ENCODE peak calls at places on chromosomes 12 and 14, in seven cellular contexts. I is AG10803, V is heart left ventricle, F is coronary artery, B is transverse colon, T is lower leg skin, C is dorsolateral prefrontal cortex. H is an unnamed sample.

GRCh38 chr12:24387381-24387780 is 437.9 kb upstream of the SOX5 start:
- DNase-seq in C (no peak), F (no peak), B (no peak), T (no peak), I (no peak), V (no peak), H (no peak)

GRCh38 chr12:67434653-67435375 is 165.7 kb downstream of the CAND1 start:
- DNase-seq in T (peak; percentile 51), F (no peak), C (no peak), I (peak; percentile 98), V (no peak), B (no peak), H (peak; percentile 96)

GRCh38 chr14:39433452-39433813 is 1.2 kb upstream of the FBXO33 start:
- DNase-seq in F (no peak), T (no peak), V (no peak), C (no peak), I (no peak), B (no peak), H (no peak)

GRCh38 chr14:100042328-100042727 is 22.9 kb upstream of the EVL start:
- DNase-seq in F (no peak), T (no peak), V (no peak), B (no peak), C (no peak), I (no peak), H (no peak)

GRCh38 chr14:72614365-72614764 is 279.5 kb downstream of the DPF3 start:
- DNase-seq in T (peak; percentile 0), F (no peak), V (no peak), I (no peak), B (no peak), C (no peak), H (no peak)

GRCh38 chr14:74509587-74510210 is 16.1 kb downstream of the ISCA2 start:
- DNase-seq in F (peak; percentile 72), I (no peak), C (no peak), B (no peak), V (no peak), T (no peak), H (no peak)

GRCh38 chr12:12081836-12082497 is 11.2 kb downstream of the BCL2L14 start:
- DNase-seq in V (no peak), B (peak; percentile 78), T (no peak), F (no peak), C (no peak), I (peak; percentile 58), H (peak; percentile 68)

GRCh38 chr12:80032967-80033366 is 66.4 kb upstream of the OTOGL start:
- DNase-seq in C (no peak), F (no peak), I (peak; percentile 20), T (no peak), V (no peak), B (no peak), H (no peak)

GRCh38 chr14:68951800-68952540 is 27.1 kb downstream of the ACTN1 start:
- DNase-seq in V (no peak), C (no peak), F (no peak), T (no peak), B (no peak), I (no peak), H (no peak)

GRCh38 chr12:123070267-123071081 is 80.4 kb downstream of the PITPNM2 start:
- DNase-seq in V (no peak), F (no peak), T (no peak), C (no peak), B (no peak), I (no peak), H (no peak)

GRCh38 chr12:18483723-18484325 is 222.5 kb downstream of the PIK3C2G start:
- DNase-seq in T (no peak), F (no peak), C (peak; percentile 35), B (no peak), I (no peak), V (no peak), H (no peak)

GRCh38 chr14:73188501-73188903 is 48.8 kb upstream of the PAPLN start:
- DNase-seq in I (peak; percentile 67), F (no peak), V (no peak), T (no peak), B (no peak), C (no peak), H (peak; percentile 67)

GRCh38 chr12:11757095-11757494 is 107.6 kb downstream of the ETV6 start:
- DNase-seq in V (no peak), C (no peak), B (no peak), I (no peak), T (no peak), F (no peak), H (no peak)

GRCh38 chr14:72644758-72645489 is 249.0 kb downstream of the DPF3 start:
- DNase-seq in C (no peak), F (no peak), I (no peak), V (no peak), B (no peak), T (no peak), H (no peak)

DNA sequence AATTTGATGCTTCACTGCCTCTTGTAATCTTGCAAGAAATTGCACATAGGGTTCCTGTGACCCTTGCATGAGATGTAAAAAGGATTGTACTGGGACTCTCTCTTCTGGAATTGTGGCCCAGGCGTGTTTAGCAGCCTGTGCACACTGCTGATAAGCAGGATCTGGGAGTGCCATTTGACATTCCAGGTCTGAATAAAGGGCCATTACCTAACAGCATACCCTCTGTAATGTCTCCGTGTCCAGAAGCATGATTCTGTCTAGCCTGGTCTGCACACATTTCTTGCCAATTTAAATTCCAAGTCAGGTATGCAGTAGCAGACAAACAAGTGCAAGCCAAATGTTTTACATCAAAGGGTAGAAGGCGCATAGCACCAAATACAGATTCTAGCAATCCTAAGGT is 18.1 kb upstream of the MAPKAPK5 start:
- DNase-seq in I (no peak), V (no peak), F (no peak), T (no peak), C (no peak), B (peak; percentile 21), H (no peak)
- H3K4me3 ChIP-seq in I (no peak overlapping the region), V (no peak overlapping the region), F (no peak overlapping the region), T (no peak overlapping the region), C (no peak overlapping the region), B (no peak overlapping the region), H (no peak overlapping the region)

GRCh38 chr12:63766498-63766897 is 13.2 kb upstream of the RXYLT1 start:
- DNase-seq in T (no peak), B (no peak), I (no peak), V (no peak), C (no peak), F (no peak), H (peak; percentile 11)
- TF ChIP-seq CTCF in T (no peak), B (no peak), I (peak; percentile 28), V (peak; percentile 9), C (no peak), F (no peak), H (peak; percentile 12)

GRCh38 chr12:15497621-15498285 is 175.4 kb downstream of the PTPRO start:
- DNase-seq in C (no peak), T (no peak), I (no peak), F (no peak), V (no peak), B (no peak), H (no peak)
- H3K4me3 ChIP-seq in C (no peak overlapping the region), T (no peak overlapping the region), I (no peak overlapping the region), F (no peak overlapping the region), V (no peak overlapping the region), B (no peak overlapping the region), H (no peak overlapping the region)

GRCh38 chr14:62168564-62169155 is 406.4 kb downstream of the SNAPC1 start:
- DNase-seq in V (no peak), T (no peak), F (no peak), C (no peak), B (no peak), I (no peak), H (peak; percentile 9)
- TF ChIP-seq CTCF in V (no peak), T (no peak), F (no peak), C (no peak), B (no peak), I (no peak), H (peak; percentile 5)

GRCh38 chr12:118981285-118982201 is at the start of gene SRRM4:
- DNase-seq in I (no peak), B (no peak), V (peak; percentile 6), T (no peak), C (peak; percentile 80), F (no peak), H (no peak)
- H3K4me3 ChIP-seq in I (no peak within 1 kb of the TSS), B (no peak within 1 kb of the TSS), V (peak within 1 kb of the TSS; percentile 3), T (no peak within 1 kb of the TSS), C (peak within 1 kb of the TSS; percentile 51), F (peak within 1 kb of the TSS; percentile 42), H (no peak within 1 kb of the TSS)

GRCh38 chr12:55683676-55684075 is 24.0 kb downstream of the ITGA7 start:
- DNase-seq in B (no peak), F (peak; percentile 55), T (no peak), C (no peak), V (no peak), I (no peak), H (no peak)

GRCh38 chr12:55682087-55682796 is 25.5 kb downstream of the ITGA7 start:
- DNase-seq in F (peak; percentile 59), V (no peak), T (no peak), B (no peak), I (no peak), C (no peak), H (no peak)

GRCh38 chr12:55684761-55685370 is 22.8 kb downstream of the ITGA7 start:
- DNase-seq in I (no peak), F (peak; percentile 54), V (no peak), T (no peak), B (no peak), C (no peak), H (no peak)

GRCh38 chr12:55679691-55680090 is 28.0 kb downstream of the ITGA7 start:
- DNase-seq in I (no peak), T (no peak), C (no peak), F (no peak), V (no peak), B (no peak), H (no peak)

GRCh38 chr12:55681142-55682077 is 26.3 kb downstream of the ITGA7 start:
- DNase-seq in F (peak; percentile 80), T (no peak), B (peak; percentile 85), I (peak; percentile 59), V (peak; percentile 67), C (no peak), H (peak; percentile 66)
- TF ChIP-seq CTCF in F (peak; percentile 18), T (no peak), B (peak; percentile 34), I (peak; percentile 57), V (peak; percentile 11), C (no peak), H (peak; percentile 51)

GRCh38 chr14:21541413-21542074 is 15.4 kb upstream of the SALL2 start:
- DNase-seq in V (no peak), I (no peak), T (no peak), B (no peak), F (no peak), C (no peak), H (no peak)

GRCh38 chr14:21539154-21539940 is 13.2 kb upstream of the SALL2 start:
- DNase-seq in B (no peak), T (no peak), C (no peak), I (no peak), F (no peak), V (no peak), H (no peak)

GRCh38 chr14:21543426-21544350 is 17.5 kb upstream of the SALL2 start:
- DNase-seq in V (no peak), T (no peak), F (no peak), C (no peak), B (no peak), I (no peak), H (no peak)
- H3K4me3 ChIP-seq in V (no peak overlapping the region), T (no peak overlapping the region), F (no peak overlapping the region), C (no peak overlapping the region), B (no peak overlapping the region), I (no peak overlapping the region), H (no peak overlapping the region)